ENCODE peak calls at places on chromosome 15, in eight cellular contexts. N is colonic mucosa, U is endothelial cell, C is psoas muscle, H is retinal pigment epithelial cell, E is foreskin fibroblast, B is AG04449, O is cardiac fibroblast. V is an unnamed sample.

GRCh38 chr15:34951993-34952392 is 17.5 kb downstream of the AQR start:
- DNase-seq in N (no peak), U (no peak), C (no peak), H (peak; percentile 9), E (peak; percentile 73), B (peak; percentile 26), O (peak; percentile 87), V (no peak)

GRCh38 chr15:63003836-63004610 is 38.5 kb upstream of the TPM1 start:
- DNase-seq in N (no peak), U (no peak), C (peak; percentile 62), H (no peak), E (no peak), B (no peak), O (no peak), V (peak; percentile 15)

GRCh38 chr15:75655911-75656310 is 8.2 kb downstream of the SNX33 start:
- DNase-seq in N (no peak), U (no peak), C (peak; percentile 4), H (no peak), E (no peak), B (no peak), O (no peak), V (no peak)

GRCh38 chr15:43278869-43279268 is 12.1 kb upstream of the TGM5 start:
- DNase-seq in N (no peak), U (no peak), C (no peak), H (no peak), E (no peak), B (no peak), O (no peak), V (no peak)

GRCh38 chr15:60212536-60212935 is 185.2 kb downstream of the ANXA2 start:
- DNase-seq in N (no peak), U (no peak), C (no peak), H (no peak), E (no peak), B (no peak), O (no peak), V (no peak)

GRCh38 chr15:35705885-35706590 is 160.1 kb upstream of the DPH6 start:
- DNase-seq in N (no peak), U (no peak), C (no peak), H (peak; percentile 64), E (no peak), B (no peak), O (no peak), V (no peak)

GRCh38 chr15:35630985-35631384 is 85.0 kb upstream of the DPH6 start:
- DNase-seq in N (no peak), U (no peak), C (no peak), H (no peak), E (no peak), B (no peak), O (no peak), V (no peak)

GRCh38 chr15:80574590-80574989 is 120.5 kb upstream of the ABHD17C start:
- DNase-seq in N (no peak), U (no peak), C (no peak), H (no peak), E (no peak), B (no peak), O (peak; percentile 21), V (no peak)

GRCh38 chr15:29936353-29937049 is 114.2 kb upstream of the TJP1 start:
- DNase-seq in N (no peak), U (no peak), C (no peak), H (no peak), E (peak; percentile 57), B (no peak), O (peak; percentile 23), V (no peak)

GRCh38 chr15:68402432-68403160 is 29.4 kb downstream of the ITGA11 start:
- DNase-seq in N (no peak), U (no peak), C (no peak), H (no peak), E (no peak), B (no peak), O (no peak), V (no peak)

GRCh38 chr15:90885432-90886290 is 1.4 kb downstream of the FES start:
- DNase-seq in N (peak; percentile 82), U (peak; percentile 86), C (peak; percentile 88), H (no peak), E (peak; percentile 86), B (no peak), O (peak; percentile 77), V (peak; percentile 91)
- TF ChIP-seq CTCF in N (peak; percentile 95), U (peak; percentile 88), C (peak; percentile 98), H (peak; percentile 99), E (peak; percentile 96), B (peak; percentile 95), O (peak; percentile 97), V (peak; percentile 83)

GRCh38 chr15:53811530-53811929 is 52.1 kb upstream of the WDR72 start:
- DNase-seq in N (no peak), U (no peak), C (no peak), H (no peak), E (no peak), B (no peak), O (no peak), V (no peak)
- TF ChIP-seq CTCF in N (peak; percentile 36), U (no peak), C (no peak), H (no peak), E (no peak), B (no peak), O (no peak), V (no peak)

GRCh38 chr15:70214266-70214665 is 116.5 kb upstream of the TLE3 start:
- DNase-seq in N (no peak), U (no peak), C (no peak), H (no peak), E (no peak), B (no peak), O (no peak), V (no peak)
- TF ChIP-seq CTCF in N (no peak), U (no peak), C (no peak), H (peak; percentile 32), E (no peak), B (no peak), O (no peak), V (no peak)

GRCh38 chr15:72923304-72923703 is 129.0 kb upstream of the NEO1 start:
- DNase-seq in N (no peak), U (no peak), C (no peak), H (no peak), E (no peak), B (no peak), O (no peak), V (no peak)
- TF ChIP-seq CTCF in N (no peak), U (no peak), C (no peak), H (no peak), E (no peak), B (no peak), O (no peak), V (no peak)

GRCh38 chr15:45572627-45573026 is 14.6 kb upstream of the BLOC1S6 start:
- DNase-seq in N (no peak), U (no peak), C (no peak), H (no peak), E (no peak), B (no peak), O (no peak), V (no peak)

DNA sequence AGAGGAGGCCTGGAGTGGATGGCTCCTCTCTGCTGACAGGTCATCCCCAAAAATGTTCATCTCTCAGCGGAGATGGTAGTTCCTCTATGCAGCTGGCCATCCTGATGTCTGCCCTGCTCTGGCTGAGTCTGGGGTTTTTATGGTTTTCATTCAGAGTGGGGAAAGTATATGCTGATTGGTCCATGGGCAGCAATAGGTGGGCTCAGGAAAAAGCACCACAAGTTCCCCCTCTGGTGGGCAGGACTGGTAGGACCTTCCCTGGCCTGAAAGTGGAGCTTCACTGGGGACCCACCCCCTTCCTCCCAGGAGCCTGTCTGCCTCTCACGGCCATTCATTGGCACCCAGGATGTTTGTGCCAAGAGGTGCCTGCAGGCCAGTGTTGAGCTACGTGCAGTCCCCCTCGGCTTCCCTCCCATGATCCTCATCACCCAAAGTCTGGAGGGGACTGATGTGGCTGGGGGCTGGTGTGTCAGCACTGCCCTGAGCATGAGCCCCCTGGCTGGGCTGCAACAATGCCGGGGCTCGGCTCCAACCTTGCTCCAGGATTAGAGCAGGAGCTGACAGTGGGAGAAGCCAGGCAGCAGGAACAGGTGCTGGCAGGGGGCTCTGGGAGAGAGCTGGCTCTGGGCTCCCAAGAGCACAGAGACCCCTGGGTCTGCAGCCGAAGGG is 13.1 kb upstream of the BLOC1S6 start:
- DNase-seq in N (no peak), U (peak; percentile 34), C (no peak), H (no peak), E (peak; percentile 29), B (no peak), O (peak; percentile 8), V (no peak)
- TF ChIP-seq CTCF in N (no peak), U (peak; percentile 28), C (no peak), H (peak; percentile 36), E (peak; percentile 40), B (peak; percentile 44), O (peak; percentile 55), V (no peak)

GRCh38 chr15:84816694-84817460 is at the start of gene ALPK3:
- DNase-seq in N (no peak), U (peak; percentile 72), C (peak; percentile 94), H (no peak), E (no peak), B (no peak), O (no peak), V (no peak)
- TF ChIP-seq CTCF in N (no peak), U (no peak), C (peak; percentile 34), H (peak; percentile 10), E (no peak), B (no peak), O (no peak), V (no peak)

GRCh38 chr15:41115088-41115651 is 910 bp downstream of the INO80 start:
- DNase-seq in N (no peak), U (peak; percentile 4), C (no peak), H (no peak), E (peak; percentile 38), B (no peak), O (peak; percentile 49), V (no peak)
- TF ChIP-seq CTCF in N (no peak), U (no peak), C (no peak), H (peak; percentile 36), E (peak; percentile 14), B (peak; percentile 28), O (peak; percentile 19), V (no peak)

GRCh38 chr15:98142584-98142983 is 182.1 kb downstream of the ARRDC4 start:
- DNase-seq in N (no peak), U (peak; percentile 19), C (no peak), H (no peak), E (no peak), B (no peak), O (no peak), V (no peak)
- TF ChIP-seq CTCF in N (no peak), U (no peak), C (no peak), H (peak; percentile 31), E (peak; percentile 20), B (peak; percentile 22), O (no peak), V (no peak)

GRCh38 chr15:38010390-38010789 is 76.0 kb downstream of the TMCO5A start:
- DNase-seq in N (no peak), U (no peak), C (no peak), H (no peak), E (peak; percentile 38), B (no peak), O (no peak), V (no peak)
- TF ChIP-seq CTCF in N (no peak), U (no peak), C (no peak), H (no peak), E (peak; percentile 48), B (peak; percentile 48), O (no peak), V (no peak)

V was measured in Peyer's patch.